ENCODE peak calls at places on chromosomes 6 and 20, in ten cellular contexts. H, B, Q, K, O, X, S, P, N and U are unnamed samples.
A peak's percentile ranks its signal among the peaks of the same experiment; 100 is the strongest.

GRCh38 chr20:1267161-1267560 is 1.1 kb downstream of the SNPH start:
- DNase-seq in K (no peak), H (no peak), O (no peak), Q (no peak), P (no peak), X (peak; percentile 50), S (no peak), B (no peak), N (no peak), U (no peak)

GRCh38 chr6:124995131-124995530 is 32.9 kb downstream of the RNF217 start:
- DNase-seq in B (no peak), S (no peak), H (no peak), Q (no peak), K (no peak), P (no peak), N (no peak), X (no peak), O (no peak), U (no peak)

GRCh38 chr6:39495640-39496039 is 173.1 kb upstream of the KCNK16 start:
- DNase-seq in S (no peak), K (no peak), B (no peak), N (no peak), X (peak; percentile 68), O (no peak), P (no peak), Q (no peak), H (no peak), U (no peak)

GRCh38 chr6:33295621-33296369 is 2.9 kb downstream of the RGL2 start:
- DNase-seq in O (no peak), X (no peak), P (no peak), N (no peak), H (no peak), Q (no peak), K (no peak), S (no peak), B (no peak), U (no peak)

GRCh38 chr6:39388526-39389371 is 66.2 kb upstream of the KCNK16 start:
- DNase-seq in X (no peak), S (no peak), H (no peak), K (no peak), B (no peak), P (no peak), Q (peak; percentile 23), N (no peak), O (no peak), U (no peak)

GRCh38 chr6:55918639-55919038 is 43.2 kb upstream of the BMP5 start:
- DNase-seq in P (no peak), H (peak; percentile 50), N (peak; percentile 56), Q (no peak), K (peak; percentile 74), X (no peak), B (no peak), S (no peak), O (no peak), U (no peak)

GRCh38 chr6:145143379-145143778 is 591.9 kb downstream of the EPM2A start:
- DNase-seq in K (no peak), S (no peak), P (no peak), B (no peak), N (no peak), O (no peak), Q (no peak), H (no peak), X (no peak), U (no peak)

GRCh38 chr6:154277578-154278128 is 79.0 kb downstream of the IPCEF1 start:
- DNase-seq in H (no peak), K (no peak), S (no peak), X (no peak), N (no peak), Q (no peak), B (no peak), P (no peak), O (no peak), U (no peak)

DNA sequence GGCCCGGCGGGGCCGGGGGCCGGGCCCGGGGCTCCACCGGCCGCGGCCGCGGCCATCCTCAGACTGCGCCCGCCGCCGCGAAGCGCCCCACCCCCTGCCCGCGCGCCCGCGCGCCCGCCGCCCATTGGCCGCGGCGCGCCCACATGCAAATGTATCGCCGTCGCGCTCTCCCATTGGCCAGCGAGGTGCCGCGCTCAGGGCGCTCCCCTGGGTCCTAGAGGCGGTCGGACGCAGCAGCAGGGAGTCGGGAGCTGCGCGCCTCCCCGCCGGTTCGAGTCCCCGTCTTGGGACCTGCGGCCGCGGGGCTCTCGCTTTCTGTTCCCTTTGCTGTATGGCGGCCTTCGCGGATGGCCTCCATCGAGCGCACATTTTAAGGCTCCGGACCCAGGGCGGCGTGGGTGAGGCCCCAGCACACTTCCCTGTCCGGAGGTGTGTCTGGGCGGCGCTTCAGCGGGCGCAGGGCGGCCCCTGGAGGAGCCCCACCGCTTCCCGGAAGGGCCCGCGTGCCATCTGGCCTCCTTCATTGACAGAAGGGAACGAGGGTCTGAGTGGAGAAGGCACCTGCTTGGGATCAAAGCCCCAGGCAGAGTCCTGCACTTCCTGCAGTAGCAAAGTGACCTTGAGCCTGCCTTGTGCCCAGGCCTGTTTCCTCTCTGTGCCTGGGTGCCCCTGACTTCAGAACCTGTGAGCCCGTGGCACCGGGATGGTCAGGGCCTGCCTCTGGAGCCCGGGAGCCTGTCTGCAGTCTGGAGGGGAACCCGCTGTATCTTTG is at the start of gene CABLES2:
- DNase-seq in B (peak; percentile 95), N (peak; percentile 95), Q (peak; percentile 93), H (peak; percentile 91), S (peak; percentile 91), P (peak; percentile 95), O (peak; percentile 92), X (peak; percentile 97), K (peak; percentile 92), U (peak; percentile 90)
- TF ChIP-seq CTCF in B (no peak), N (no peak), Q (peak; percentile 47), H (no peak), S (no peak), P (no peak), O (peak; percentile 35), X (no peak), K (no peak), U (no peak)

DNA sequence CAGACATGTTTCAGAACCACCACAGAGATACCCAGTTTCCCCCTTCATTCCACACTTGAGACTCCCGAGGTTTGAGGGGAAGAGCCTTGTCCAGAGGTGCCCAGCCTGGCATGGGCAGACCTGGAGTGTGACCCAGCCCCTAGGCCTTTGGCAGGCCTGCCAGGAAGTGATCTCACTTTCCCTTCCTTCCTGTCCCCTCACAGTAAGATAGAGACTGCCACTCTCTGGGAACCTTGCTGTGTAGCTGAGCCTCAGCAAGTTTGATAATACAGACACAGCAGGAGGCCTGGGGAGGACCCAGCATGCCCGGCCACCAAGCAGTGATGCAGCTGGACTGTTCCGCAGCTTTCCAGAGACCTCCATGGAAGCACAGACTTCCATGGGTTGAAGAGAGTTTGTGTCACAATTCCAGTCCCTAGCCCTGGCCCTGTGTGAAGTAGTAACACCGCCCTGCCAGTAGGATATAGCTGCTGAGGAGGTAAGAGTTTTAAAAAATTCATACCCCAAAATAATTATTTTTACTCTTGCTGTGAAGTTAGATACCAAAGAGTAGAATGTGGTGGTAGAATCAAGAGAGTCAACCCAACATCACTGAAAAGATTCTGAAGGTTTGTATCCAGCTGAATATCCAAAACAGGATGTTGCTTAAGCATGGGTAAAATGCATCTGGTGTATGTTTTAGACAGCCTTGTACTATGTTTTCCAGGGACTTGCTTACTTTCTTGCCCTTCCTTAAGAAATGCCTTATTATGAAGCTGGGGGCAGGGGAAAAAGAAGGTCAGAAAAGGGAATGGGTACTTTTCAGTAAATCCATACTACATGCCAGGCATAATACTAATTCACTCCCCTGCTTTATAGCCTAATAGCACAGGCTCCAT is 16.3 kb downstream of the PKIG start:
- DNase-seq in B (no peak), P (no peak), N (no peak), K (peak; percentile 28), S (no peak), X (no peak), Q (no peak), O (no peak), H (no peak), U (no peak)
- TF ChIP-seq CTCF in B (no peak), P (peak; percentile 35), N (no peak), K (peak; percentile 12), S (no peak), X (peak; percentile 20), Q (no peak), O (no peak), H (no peak), U (no peak)

DNA sequence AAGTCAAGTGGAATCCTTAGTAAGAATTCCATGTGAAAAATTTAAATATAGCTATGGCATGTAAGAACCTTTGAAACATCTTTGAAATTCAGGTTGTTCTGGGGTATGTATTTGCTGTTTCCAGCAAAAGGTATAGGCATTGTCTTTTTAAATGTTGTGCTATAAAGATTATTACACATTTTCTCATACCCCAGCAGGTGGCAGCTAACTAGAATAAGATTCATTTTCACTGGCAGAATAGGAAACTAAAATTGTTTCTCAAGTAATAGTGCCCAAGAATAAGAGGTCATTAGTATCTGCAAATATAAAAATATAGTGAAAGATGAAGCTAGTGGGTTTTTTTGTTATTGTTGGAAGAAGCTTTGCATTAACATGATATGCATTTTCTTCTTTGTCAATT is 1.8 kb downstream of the GRIK2 start:
- DNase-seq in K (no peak), S (no peak), P (no peak), O (no peak), B (no peak), H (no peak), N (no peak), Q (no peak), X (no peak), U (no peak)
- TF ChIP-seq CTCF in K (no peak), S (no peak), P (peak; percentile 32), O (no peak), B (no peak), H (peak; percentile 35), N (peak; percentile 23), Q (no peak), X (peak; percentile 15), U (no peak)

GRCh38 chr6:77463881-77464867 is 883 bp upstream of the HTR1B start:
- DNase-seq in X (peak; percentile 93), N (no peak), Q (no peak), B (peak; percentile 2), K (no peak), O (peak; percentile 52), P (peak; percentile 75), S (no peak), H (no peak), U (no peak)

GRCh38 chr6:77461796-77462195 is 1.5 kb downstream of the HTR1B start:
- DNase-seq in B (no peak), O (no peak), X (no peak), P (no peak), H (no peak), N (no peak), K (no peak), Q (no peak), S (no peak), U (no peak)

GRCh38 chr6:77466055-77467028 is 3.1 kb upstream of the HTR1B start:
- DNase-seq in B (peak; percentile 46), N (peak; percentile 75), X (peak; percentile 86), Q (no peak), H (peak; percentile 61), K (peak; percentile 68), O (peak; percentile 73), P (peak; percentile 78), S (no peak), U (no peak)

GRCh38 chr6:77463308-77463880 is at the start of gene HTR1B:
- DNase-seq in S (no peak), N (peak; percentile 49), B (peak; percentile 44), Q (no peak), H (peak; percentile 56), O (peak; percentile 47), K (no peak), X (peak; percentile 69), P (peak; percentile 59), U (no peak)

DNA sequence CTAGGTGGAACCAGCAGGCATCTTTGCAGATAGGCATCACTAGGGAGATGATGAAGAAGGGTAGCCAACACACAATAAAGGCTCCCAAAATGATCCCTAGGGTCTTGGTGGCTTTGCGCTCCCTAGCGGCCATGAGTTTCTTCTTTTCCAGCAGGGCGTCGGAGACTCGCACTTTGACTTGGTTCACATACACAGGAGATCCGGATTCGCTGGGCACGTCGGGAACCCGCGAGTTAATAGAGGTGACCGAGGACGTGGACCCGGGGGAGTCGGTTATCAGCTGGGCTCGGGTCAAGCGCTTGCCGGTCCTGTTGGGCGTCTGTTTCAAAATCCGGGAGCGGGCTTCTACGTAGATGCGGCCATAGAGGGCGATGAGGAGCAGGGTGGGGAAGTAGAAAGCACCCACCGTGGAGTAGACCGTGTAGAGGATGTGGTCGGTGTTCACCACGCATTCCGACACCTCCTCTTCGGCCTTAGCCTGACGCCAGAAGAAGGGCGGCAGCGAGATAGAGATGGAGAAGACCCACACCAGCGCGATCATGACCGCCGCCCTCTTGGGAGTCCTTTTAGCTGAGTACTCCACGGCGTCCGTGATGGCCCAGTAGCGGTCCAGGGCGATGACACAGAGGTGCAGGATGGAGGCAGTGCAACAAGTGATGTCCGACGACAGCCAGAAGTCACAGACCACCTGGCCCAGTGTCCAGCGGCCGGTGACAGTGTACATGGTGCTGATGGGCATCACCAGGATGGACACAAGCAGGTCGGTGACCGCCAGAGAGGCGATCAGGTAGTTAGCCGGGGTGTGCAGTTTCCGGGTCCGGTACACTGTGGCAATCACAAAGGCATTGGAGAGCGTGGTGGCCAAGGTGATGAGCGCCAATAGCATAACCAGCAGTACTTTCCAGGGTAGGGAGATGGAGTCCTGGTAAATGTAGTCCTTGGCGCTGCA is 658 bp downstream of the HTR1B start:
- DNase-seq in Q (no peak), N (peak; percentile 41), K (no peak), P (peak; percentile 39), H (no peak), B (peak; percentile 11), O (no peak), S (no peak), X (peak; percentile 77), U (no peak)
- TF ChIP-seq CTCF in Q (no peak), N (peak; percentile 30), K (peak; percentile 36), P (peak; percentile 21), H (peak; percentile 37), B (peak; percentile 21), O (no peak), S (no peak), X (peak; percentile 84), U (no peak)